ENCODE peak calls at places on chromosomes 12 and 14, in seven cellular contexts. Z is NCI-H2029, K is naive B cell, J is mesothelial cell of epicardium, B is choroid plexus epithelial cell, A is left kidney, H is small intestine. P is an unnamed sample.

GRCh38 chr14:61561657-61562276 is 133.5 kb upstream of the HIF1A start:
- DNase-seq in Z (peak), K (no peak), J (peak), B (peak), A (peak), H (peak), P (no peak)

GRCh38 chr14:106286697-106287290 is 760.4 kb downstream of the TMEM121 start:
- DNase-seq in Z (no peak), K (no peak), J (no peak), B (no peak), A (no peak), H (no peak), P (no peak)

GRCh38 chr12:123152823-123153222 is 1.9 kb upstream of the PITPNM2 start:
- DNase-seq in Z (no peak), K (no peak), J (no peak), B (no peak), A (no peak), H (no peak), P (no peak)

GRCh38 chr14:97456958-97457357 is 659.8 kb downstream of the VRK1 start:
- DNase-seq in Z (no peak), K (no peak), J (no peak), B (no peak), A (no peak), H (peak), P (no peak)

GRCh38 chr14:61120576-61120975 is 139.5 kb downstream of the SLC38A6 start:
- DNase-seq in Z (no peak), K (no peak), J (no peak), B (no peak), A (no peak), H (no peak), P (no peak)

GRCh38 chr12:56522486-56523193 is 1.0 kb downstream of the RBMS2 start:
- DNase-seq in Z (no peak), K (no peak), J (no peak), B (peak), A (peak), H (peak), P (no peak)

GRCh38 chr12:6424848-6425247 is 19.9 kb upstream of the CD27 start:
- DNase-seq in Z (no peak), K (no peak), J (no peak), B (no peak), A (no peak), H (no peak), P (no peak)

GRCh38 chr12:52603314-52603713 is 2.1 kb upstream of the KRT72 start:
- DNase-seq in Z (no peak), K (no peak), J (no peak), B (no peak), A (no peak), H (no peak), P (no peak)

GRCh38 chr12:14907953-14908352 is 22.3 kb upstream of the MGP start:
- DNase-seq in Z (no peak), K (no peak), J (no peak), B (no peak), A (no peak), H (no peak), P (no peak)

GRCh38 chr14:29710015-29710414 is 217.6 kb downstream of the PRKD1 start:
- DNase-seq in Z (no peak), K (no peak), J (no peak), B (peak), A (no peak), H (peak), P (no peak)

GRCh38 chr14:89813485-89814080 is 140.9 kb downstream of the EFCAB11 start:
- DNase-seq in Z (no peak), K (no peak), J (peak), B (peak), A (peak), H (no peak), P (no peak)

GRCh38 chr12:6650832-6651231 is 3.6 kb upstream of the ACRBP start:
- DNase-seq in Z (no peak), K (no peak), J (no peak), B (no peak), A (no peak), H (no peak), P (no peak)

GRCh38 chr14:63203618-63204406 is 431 bp upstream of the RHOJ start:
- DNase-seq in Z (peak), K (no peak), J (peak), B (peak), A (peak), H (peak), P (peak)

GRCh38 chr12:1781770-1782169 is 38.6 kb upstream of the LRTM2 start:
- DNase-seq in Z (no peak), K (no peak), J (no peak), B (peak), A (no peak), H (no peak), P (no peak)

GRCh38 chr12:107369679-107370078 is 276.3 kb upstream of the CRY1 start:
- DNase-seq in Z (no peak), K (no peak), J (no peak), B (no peak), A (no peak), H (peak), P (no peak)

GRCh38 chr14:105144666-105145380 is 23.8 kb downstream of the JAG2 start:
- DNase-seq in Z (no peak), K (no peak), J (no peak), B (no peak), A (no peak), H (no peak), P (no peak)

GRCh38 chr12:67482751-67483661 is 165.5 kb upstream of the DYRK2 start:
- DNase-seq in Z (peak), K (peak), J (peak), B (peak), A (peak), H (peak), P (no peak)

GRCh38 chr12:50220357-50221061 is 53.3 kb upstream of the CERS5 start:
- DNase-seq in Z (no peak), K (no peak), J (no peak), B (peak), A (no peak), H (no peak), P (no peak)

GRCh38 chr12:49893753-49894752 is 9.6 kb downstream of the FAIM2 start:
- DNase-seq in Z (peak), K (no peak), J (no peak), B (peak), A (peak), H (no peak), P (no peak)

GRCh38 chr12:90977224-90977623 is 22.2 kb upstream of the CCER1 start:
- DNase-seq in Z (no peak), K (no peak), J (no peak), B (peak), A (no peak), H (no peak), P (no peak)

GRCh38 chr12:119695034-119695433 is 27.1 kb downstream of the PRKAB1 start:
- DNase-seq in Z (no peak), K (no peak), J (no peak), B (peak), A (no peak), H (no peak), P (no peak)

GRCh38 chr14:68628605-68629310 is 164.1 kb downstream of the ZFP36L1 start:
- DNase-seq in Z (no peak), K (no peak), J (peak), B (no peak), A (peak), H (peak), P (no peak)

GRCh38 chr12:3275171-3276041 is 198.2 kb downstream of the TSPAN9 start:
- DNase-seq in Z (peak), K (peak), J (peak), B (peak), A (peak), H (peak), P (peak)

GRCh38 chr14:94974893-94975292 is 182.4 kb downstream of the DICER1 start:
- DNase-seq in Z (no peak), K (no peak), J (no peak), B (no peak), A (no peak), H (peak), P (peak)

GRCh38 chr12:2897418-2897817 is 6.7 kb downstream of the TULP3 start:
- DNase-seq in Z (no peak), K (no peak), J (no peak), B (no peak), A (no peak), H (no peak), P (no peak)

GRCh38 chr12:67774983-67775587 is 126.5 kb downstream of the DYRK2 start:
- DNase-seq in Z (no peak), K (no peak), J (no peak), B (no peak), A (no peak), H (no peak), P (no peak)

GRCh38 chr12:79274571-79275064 is 410.0 kb downstream of the SYT1 start:
- DNase-seq in Z (peak), K (no peak), J (no peak), B (no peak), A (no peak), H (no peak), P (no peak)

P was measured in glutamatergic neuron.